ENCODE peak calls at places on chromosomes 12 and 14, in four cellular contexts. One of them, this sample, is unnamed.

GRCh38 chr12:82781288-82782078 is 94.8 kb downstream of the TMTC2 start:
- DNase-seq in HepG2: no peak
- DNase-seq in H1: no peak
- DNase-seq in K562: no peak
- DNase-seq in this sample: no peak

GRCh38 chr14:26636571-26636970 is 38.7 kb upstream of the NOVA1 start:
- DNase-seq in HepG2: no peak
- DNase-seq in H1: no peak
- DNase-seq in K562: no peak
- DNase-seq in this sample: no peak

GRCh38 chr12:51974646-51975045 is 23.1 kb downstream of the ACVR1B start:
- DNase-seq in HepG2: no peak
- DNase-seq in H1: no peak
- DNase-seq in K562: no peak
- DNase-seq in this sample: no peak

GRCh38 chr12:109347579-109347978 is at the start of gene MYO1H:
- DNase-seq in HepG2: no peak
- DNase-seq in H1: no peak
- DNase-seq in K562: peak
- DNase-seq in this sample: no peak

GRCh38 chr12:94942663-94943062 is 60.8 kb downstream of the NDUFA12 start:
- DNase-seq in HepG2: no peak
- DNase-seq in H1: no peak
- DNase-seq in K562: no peak
- DNase-seq in this sample: no peak

GRCh38 chr14:89648510-89648909 is 231.5 kb upstream of the FOXN3 start:
- DNase-seq in HepG2: peak
- DNase-seq in H1: no peak
- DNase-seq in K562: no peak
- DNase-seq in this sample: no peak

GRCh38 chr14:68685419-68686211 is 107.3 kb downstream of the ZFP36L1 start:
- DNase-seq in HepG2: peak
- DNase-seq in H1: no peak
- DNase-seq in K562: peak
- DNase-seq in this sample: no peak

GRCh38 chr12:104446646-104447415 is 9.9 kb upstream of the CHST11 start:
- DNase-seq in HepG2: no peak
- DNase-seq in H1: no peak
- DNase-seq in K562: no peak
- DNase-seq in this sample: no peak

GRCh38 chr14:23015618-23016017 is 5.7 kb upstream of the C14orf93 start:
- DNase-seq in HepG2: no peak
- DNase-seq in H1: no peak
- DNase-seq in K562: no peak
- DNase-seq in this sample: no peak

GRCh38 chr12:132560421-132560830 is 50.0 kb downstream of the LRCOL1 start:
- DNase-seq in HepG2: no peak
- DNase-seq in H1: no peak
- DNase-seq in K562: peak
- DNase-seq in this sample: peak

GRCh38 chr12:8572507-8572906 is 31.8 kb upstream of the CLEC4E start:
- DNase-seq in HepG2: no peak
- DNase-seq in H1: no peak
- DNase-seq in K562: no peak
- DNase-seq in this sample: no peak

GRCh38 chr12:120849765-120850164 is 54.4 kb downstream of the SPPL3 start:
- DNase-seq in HepG2: peak
- DNase-seq in H1: no peak
- DNase-seq in K562: no peak
- DNase-seq in this sample: peak

GRCh38 chr12:76152161-76152807 is 67.8 kb upstream of the NAP1L1 start:
- DNase-seq in HepG2: no peak
- DNase-seq in H1: no peak
- DNase-seq in K562: peak
- DNase-seq in this sample: no peak

GRCh38 chr12:59252731-59253130 is 332.4 kb upstream of the LRIG3 start:
- DNase-seq in HepG2: no peak
- DNase-seq in H1: no peak
- DNase-seq in K562: no peak
- DNase-seq in this sample: no peak

GRCh38 chr12:69405466-69405865 is 45.9 kb downstream of the YEATS4 start:
- DNase-seq in HepG2: peak
- DNase-seq in H1: no peak
- DNase-seq in K562: no peak
- DNase-seq in this sample: peak

GRCh38 chr12:117084405-117085317 is 14.6 kb downstream of the TESC start:
- DNase-seq in HepG2: peak
- DNase-seq in H1: no peak
- DNase-seq in K562: no peak
- DNase-seq in this sample: no peak

GRCh38 chr14:74684444-74684843 is 28.4 kb downstream of the AREL1 start:
- DNase-seq in HepG2: no peak
- DNase-seq in H1: no peak
- DNase-seq in K562: no peak
- DNase-seq in this sample: no peak

GRCh38 chr14:99595034-99595433 is 9.0 kb downstream of the CCDC85C start:
- DNase-seq in HepG2: no peak
- DNase-seq in H1: no peak
- DNase-seq in K562: no peak
- DNase-seq in this sample: no peak

GRCh38 chr12:16920451-16920850 is 314.5 kb upstream of the LMO3 start:
- DNase-seq in HepG2: no peak
- DNase-seq in H1: no peak
- DNase-seq in K562: no peak
- DNase-seq in this sample: no peak

GRCh38 chr14:83164016-83164415 is 1630.4 kb upstream of the SEL1L start:
- DNase-seq in HepG2: no peak
- DNase-seq in H1: no peak
- DNase-seq in K562: no peak
- DNase-seq in this sample: no peak

GRCh38 chr12:39236994-39237393 is 205.9 kb downstream of the KIF21A start:
- DNase-seq in HepG2: no peak
- DNase-seq in H1: no peak
- DNase-seq in K562: no peak
- DNase-seq in this sample: peak

GRCh38 chr12:123983822-123984485 is 10.9 kb downstream of the ZNF664 start:
- DNase-seq in HepG2: peak
- DNase-seq in H1: no peak
- DNase-seq in K562: peak
- DNase-seq in this sample: peak
- TF ChIP-seq PHF8 in HepG2: no peak
- TF ChIP-seq PHF8 in H1: no peak
- TF ChIP-seq PHF8 in K562: no peak
- TF ChIP-seq PHF8 in this sample: no peak

GRCh38 chr14:92703516-92703915 is 44.9 kb downstream of the LGMN start:
- DNase-seq in HepG2: no peak
- DNase-seq in H1: no peak
- DNase-seq in K562: no peak
- DNase-seq in this sample: no peak
- TF ChIP-seq JUN in HepG2: no peak
- TF ChIP-seq JUN in H1: no peak
- TF ChIP-seq JUN in K562: no peak
- TF ChIP-seq JUN in this sample: no peak

DNA sequence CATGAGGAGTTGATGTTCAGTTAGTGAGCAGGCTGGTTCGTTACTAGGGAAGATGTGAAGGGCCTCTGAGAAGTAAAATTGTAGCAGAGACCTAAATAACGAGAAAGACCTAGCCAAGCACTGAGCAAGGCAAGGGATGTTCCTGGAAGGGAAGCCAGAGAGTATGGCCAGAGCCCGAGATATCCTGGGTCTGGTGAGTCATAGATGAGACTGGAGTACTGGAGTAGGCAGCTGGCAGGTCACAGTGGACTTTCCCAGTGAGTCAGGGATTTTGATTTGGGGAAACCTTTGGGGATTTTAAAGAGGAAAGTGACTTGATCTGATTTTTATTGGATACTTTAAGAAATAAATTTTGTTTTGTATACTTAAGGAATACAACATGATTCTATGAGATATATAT is 369.0 kb downstream of the DIO2 start:
- DNase-seq in HepG2: no peak
- DNase-seq in H1: no peak
- DNase-seq in K562: no peak
- DNase-seq in this sample: peak
- TF ChIP-seq PHF8 in HepG2: no peak
- TF ChIP-seq PHF8 in H1: no peak
- TF ChIP-seq PHF8 in K562: no peak
- TF ChIP-seq PHF8 in this sample: no peak

DNA sequence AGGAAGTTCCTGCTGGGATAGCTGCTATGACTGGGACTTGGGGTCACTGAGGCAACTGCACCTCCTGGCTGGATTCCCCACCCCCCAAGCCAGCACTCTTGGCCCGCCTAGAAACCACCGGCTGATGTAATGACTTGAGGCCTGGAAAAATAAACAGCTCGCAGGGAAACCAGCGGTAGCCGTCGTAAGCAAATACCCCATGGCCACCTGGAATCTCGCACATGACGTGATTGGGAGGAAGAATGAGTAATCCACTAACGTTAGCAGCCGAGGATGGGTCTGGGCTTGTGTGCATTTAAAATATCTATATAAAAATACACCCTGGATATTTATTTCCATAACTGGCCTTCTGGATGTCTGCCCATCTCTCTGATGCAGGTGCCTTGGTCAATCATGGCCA is 120.0 kb downstream of the SMOC1 start:
- DNase-seq in HepG2: no peak
- DNase-seq in H1: no peak
- DNase-seq in K562: no peak
- DNase-seq in this sample: peak
- TF ChIP-seq JUN in HepG2: no peak
- TF ChIP-seq JUN in H1: no peak
- TF ChIP-seq JUN in K562: no peak
- TF ChIP-seq JUN in this sample: peak

DNA sequence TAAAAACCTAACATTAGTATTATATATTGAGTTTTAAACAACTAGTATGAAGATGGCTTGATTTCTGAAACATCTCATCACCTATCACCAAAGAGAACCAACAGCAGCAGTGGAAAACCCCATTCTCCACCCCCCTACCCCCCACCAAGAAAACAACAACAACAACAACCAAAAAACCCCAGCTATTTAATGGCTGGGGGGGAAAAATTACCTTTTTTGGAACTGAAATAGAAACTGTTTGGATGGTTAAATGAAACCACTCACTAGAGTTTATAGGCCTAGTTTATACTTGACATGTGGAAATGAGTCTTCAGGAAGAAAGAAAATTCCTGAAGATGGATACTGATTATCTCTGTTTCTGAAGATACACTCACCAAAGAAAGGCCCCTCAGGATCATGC is 30.3 kb downstream of the PPP2R5E start:
- DNase-seq in HepG2: no peak
- DNase-seq in H1: no peak
- DNase-seq in K562: no peak
- DNase-seq in this sample: no peak
- TF ChIP-seq PHF8 in HepG2: no peak
- TF ChIP-seq PHF8 in H1: no peak
- TF ChIP-seq PHF8 in K562: no peak
- TF ChIP-seq PHF8 in this sample: no peak

GRCh38 chr14:41986726-41987125 is 380.1 kb downstream of the LRFN5 start:
- DNase-seq in HepG2: no peak
- DNase-seq in H1: no peak
- DNase-seq in K562: no peak
- DNase-seq in this sample: no peak
- TF ChIP-seq JUN in HepG2: no peak
- TF ChIP-seq JUN in H1: no peak
- TF ChIP-seq JUN in K562: no peak
- TF ChIP-seq JUN in this sample: no peak

DNA sequence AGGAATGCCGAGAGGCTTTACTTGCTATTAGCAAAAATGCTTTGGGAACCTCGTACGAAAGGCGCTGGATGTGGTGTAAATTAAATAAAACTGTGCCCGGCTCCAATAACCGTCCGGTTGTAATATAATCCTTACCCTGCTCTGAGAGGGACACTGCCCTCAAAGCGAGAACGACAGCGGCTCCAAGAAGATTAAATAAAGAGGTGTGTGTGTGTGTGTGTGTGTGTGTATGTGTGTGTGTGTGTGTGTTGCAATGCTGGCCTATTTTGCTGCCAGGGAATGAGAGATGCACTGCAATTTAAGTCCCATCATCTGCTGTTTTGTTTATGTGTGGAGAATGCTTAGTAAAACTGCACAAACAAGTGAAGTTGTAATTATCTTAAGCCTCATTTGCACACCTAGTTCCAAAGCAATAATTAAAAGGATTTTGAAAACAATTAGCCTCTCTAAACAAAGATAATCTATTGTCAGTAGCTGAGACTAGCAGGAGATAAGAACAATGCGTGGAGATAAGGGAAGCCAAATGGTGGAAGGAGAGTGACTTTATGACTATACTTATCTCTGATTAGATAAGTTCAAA is 1.2 kb upstream of the SIX1 start:
- DNase-seq in HepG2: no peak
- DNase-seq in H1: no peak
- DNase-seq in K562: no peak
- DNase-seq in this sample: no peak
- TF ChIP-seq PHF8 in HepG2: no peak
- TF ChIP-seq PHF8 in H1: no peak
- TF ChIP-seq PHF8 in K562: no peak
- TF ChIP-seq PHF8 in this sample: no peak

GRCh38 chr12:867905-868304 is 81.6 kb downstream of the RAD52 start:
- DNase-seq in HepG2: no peak
- DNase-seq in H1: no peak
- DNase-seq in K562: no peak
- DNase-seq in this sample: no peak

GRCh38 chr12:870378-870777 is 79.1 kb downstream of the RAD52 start:
- DNase-seq in HepG2: no peak
- DNase-seq in H1: no peak
- DNase-seq in K562: no peak
- DNase-seq in this sample: no peak

GRCh38 chr12:873954-874353 is 75.5 kb downstream of the RAD52 start:
- DNase-seq in HepG2: peak
- DNase-seq in H1: no peak
- DNase-seq in K562: no peak
- DNase-seq in this sample: no peak

GRCh38 chr12:865614-866013 is 83.9 kb downstream of the RAD52 start:
- DNase-seq in HepG2: no peak
- DNase-seq in H1: no peak
- DNase-seq in K562: no peak
- DNase-seq in this sample: no peak

GRCh38 chr12:868722-869121 is 80.8 kb downstream of the RAD52 start:
- DNase-seq in HepG2: no peak
- DNase-seq in H1: no peak
- DNase-seq in K562: peak
- DNase-seq in this sample: no peak
- TF ChIP-seq JUN in HepG2: no peak
- TF ChIP-seq JUN in H1: no peak
- TF ChIP-seq JUN in K562: no peak
- TF ChIP-seq JUN in this sample: no peak

DNA sequence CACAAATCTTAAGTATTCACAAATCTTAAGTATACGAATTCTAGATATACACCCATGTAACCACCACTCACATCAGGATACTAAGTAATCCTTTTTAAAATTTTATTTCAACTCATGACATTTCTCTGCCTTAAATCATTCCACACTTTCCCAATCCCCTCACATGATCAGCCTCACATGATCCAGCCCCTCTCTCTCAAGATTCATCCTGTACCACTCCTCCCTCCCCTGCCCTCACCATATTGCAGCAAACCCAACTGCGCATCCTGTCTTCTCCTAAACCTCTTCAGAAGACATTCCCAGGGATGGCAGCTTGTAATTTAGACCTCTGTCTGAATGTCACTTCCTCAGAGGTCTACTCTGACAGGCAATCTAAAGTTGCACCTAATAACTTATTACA is 1.7 kb upstream of the EIF4B start:
- DNase-seq in HepG2: no peak
- DNase-seq in H1: no peak
- DNase-seq in K562: peak
- DNase-seq in this sample: peak
- TF ChIP-seq PHF8 in HepG2: no peak
- TF ChIP-seq PHF8 in H1: no peak
- TF ChIP-seq PHF8 in K562: no peak
- TF ChIP-seq PHF8 in this sample: no peak